ENCODE peak calls at places on chromosomes 2 and 18, in ten cellular contexts. V is HTR-8/SVneo, R is HEK293T, M is NCI-H2029, T is hepatic stellate cell, X is pancreas, Y is activated B cell treated with CpG ODN at 0.5 μM for 24 hours, N is SHP77, H is C1 segment of cervical spinal cord, P is H7. S is an unnamed sample.

GRCh38 chr2:197113221-197113831 is 186.8 kb upstream of the PGAP1 start:
- DNase-seq in Y (no peak), N (no peak), H (no peak), X (no peak), V (no peak), M (peak), T (no peak), P (peak), R (peak), S (no peak)

GRCh38 chr2:168593713-168594112 is 137.6 kb downstream of the CERS6 start:
- DNase-seq in X (no peak), T (no peak), V (no peak), M (no peak), N (no peak), R (no peak), Y (no peak), P (no peak), H (no peak), S (no peak)

GRCh38 chr2:56077352-56077915 is 106.4 kb upstream of the CCDC85A start:
- DNase-seq in X (no peak), V (peak), N (peak), H (no peak), P (peak), R (peak), M (no peak), Y (no peak), T (peak), S (no peak)

GRCh38 chr2:110993557-110994231 is 127.0 kb upstream of the BCL2L11 start:
- DNase-seq in Y (no peak), X (no peak), M (no peak), R (no peak), H (no peak), N (no peak), P (no peak), V (no peak), T (no peak), S (no peak)

GRCh38 chr18:25061345-25061744 is 290.6 kb downstream of the ZNF521 start:
- DNase-seq in R (no peak), T (no peak), P (no peak), V (no peak), M (no peak), H (no peak), Y (no peak), N (no peak), X (no peak), S (no peak)

GRCh38 chr2:202932425-202933138 is 20.5 kb downstream of the CARF start:
- DNase-seq in T (no peak), X (no peak), Y (no peak), V (peak), M (no peak), N (no peak), R (no peak), H (no peak), P (no peak), S (no peak)

GRCh38 chr2:8659735-8660492 is 21.9 kb upstream of the ID2 start:
- DNase-seq in P (peak), M (peak), X (no peak), V (no peak), R (no peak), N (peak), H (no peak), T (no peak), Y (no peak), S (no peak)

GRCh38 chr2:222248256-222248655 is 50.5 kb downstream of the PAX3 start:
- DNase-seq in P (no peak), H (no peak), R (no peak), V (no peak), X (no peak), Y (no peak), T (no peak), N (no peak), M (no peak), S (no peak)

GRCh38 chr18:79926306-79926705 is 25.1 kb downstream of the SLC66A2 start:
- DNase-seq in P (no peak), Y (peak), N (no peak), X (peak), R (no peak), H (no peak), V (no peak), M (no peak), T (no peak), S (no peak)

GRCh38 chr2:98547092-98547798 is 61.1 kb downstream of the COA5 start:
- DNase-seq in V (no peak), N (no peak), M (peak), R (no peak), P (no peak), T (no peak), Y (no peak), H (no peak), X (no peak), S (no peak)

GRCh38 chr2:172249986-172250385 is 147.3 kb upstream of the DLX2 start:
- DNase-seq in T (peak), R (no peak), P (no peak), M (no peak), H (no peak), V (no peak), Y (no peak), X (no peak), N (no peak), S (no peak)

GRCh38 chr2:168758970-168759820 is 43.2 kb upstream of the NOSTRIN start:
- DNase-seq in M (peak), V (peak), H (no peak), Y (no peak), N (no peak), X (no peak), T (peak), P (peak), R (peak), S (peak)

GRCh38 chr18:60675801-60676200 is 303.2 kb upstream of the MC4R start:
- DNase-seq in P (no peak), R (no peak), M (peak), N (peak), V (no peak), T (no peak), X (no peak), H (no peak), Y (no peak), S (peak)

GRCh38 chr2:108355907-108356734 is 21.6 kb upstream of the SULT1C4 start:
- DNase-seq in T (no peak), N (no peak), P (no peak), M (no peak), Y (no peak), R (no peak), X (no peak), V (no peak), H (no peak), S (no peak)

GRCh38 chr2:72819501-72819900 is 6.3 kb downstream of the EXOC6B start:
- DNase-seq in T (no peak), H (no peak), R (no peak), X (no peak), P (no peak), Y (no peak), M (no peak), N (no peak), V (no peak), S (no peak)

GRCh38 chr18:48433541-48433940 is 24.4 kb upstream of the ZBTB7C start:
- DNase-seq in V (no peak), M (no peak), H (no peak), N (no peak), P (no peak), T (no peak), X (no peak), Y (no peak), R (no peak), S (no peak)

GRCh38 chr18:68991281-68991680 is 193.4 kb downstream of the CCDC102B start:
- DNase-seq in H (no peak), P (no peak), T (peak), M (no peak), Y (no peak), N (no peak), X (no peak), V (no peak), R (no peak), S (no peak)

GRCh38 chr18:61926532-61926931 is 33.7 kb upstream of the RNF152 start:
- DNase-seq in Y (no peak), X (no peak), T (no peak), N (no peak), V (no peak), P (no peak), R (no peak), H (no peak), M (no peak), S (no peak)

GRCh38 chr18:74796928-74797576 is 199.4 kb downstream of the ZNF407 start:
- DNase-seq in H (no peak), T (peak), P (no peak), Y (no peak), N (no peak), V (no peak), R (no peak), X (no peak), M (no peak), S (no peak)

GRCh38 chr2:64609229-64609994 is 44.3 kb downstream of the SERTAD2 start:
- DNase-seq in V (no peak), M (peak), P (peak), R (peak), Y (peak), X (peak), H (no peak), T (peak), N (no peak), S (no peak)

GRCh38 chr2:132479140-132479539 is 62.5 kb downstream of the GPR39 start:
- DNase-seq in T (no peak), X (no peak), V (no peak), M (peak), N (peak), R (no peak), H (no peak), P (no peak), Y (no peak), S (no peak)

GRCh38 chr2:199458017-199458805 is 472 bp upstream of the SATB2 start:
- DNase-seq in X (peak), M (no peak), T (no peak), V (no peak), R (peak), P (peak), N (peak), Y (no peak), H (no peak), S (no peak)

GRCh38 chr18:8515142-8515865 is 93.9 kb upstream of the RAB12 start:
- DNase-seq in H (peak), P (no peak), V (no peak), T (no peak), R (no peak), N (no peak), X (no peak), M (peak), Y (no peak), S (no peak)

GRCh38 chr2:238972146-238972445 is 124.2 kb downstream of the TWIST2 start:
- DNase-seq in M (no peak), R (no peak), T (no peak), X (no peak), P (no peak), Y (no peak), H (no peak), N (no peak), V (no peak), S (no peak)

GRCh38 chr2:1572638-1573037 is 159.4 kb downstream of the TPO start:
- DNase-seq in H (no peak), N (no peak), P (no peak), Y (no peak), M (no peak), V (peak), R (no peak), X (no peak), T (peak), S (no peak)

GRCh38 chr2:109514857-109515256 is 98.9 kb downstream of the SEPTIN10 start:
- DNase-seq in V (no peak), R (no peak), N (no peak), T (no peak), H (no peak), Y (no peak), P (no peak), M (no peak), X (no peak), S (no peak)

GRCh38 chr18:67463829-67464228 is 52.7 kb downstream of the DSEL start:
- DNase-seq in Y (no peak), X (no peak), V (no peak), H (no peak), T (no peak), R (peak), N (peak), P (no peak), M (no peak), S (no peak)

GRCh38 chr2:25250331-25251031 is 82.1 kb upstream of the POMC start:
- DNase-seq in R (no peak), V (no peak), P (peak), Y (no peak), H (no peak), X (no peak), T (no peak), M (no peak), N (no peak), S (no peak)

GRCh38 chr2:196592331-196592911 is 47.1 kb upstream of the CCDC150 start:
- DNase-seq in X (peak), R (peak), H (peak), T (peak), M (no peak), P (no peak), V (peak), N (peak), Y (no peak), S (no peak)

GRCh38 chr2:127423880-127424279 is 5.7 kb downstream of the PROC start:
- DNase-seq in T (no peak), V (no peak), M (no peak), R (no peak), X (no peak), H (no peak), Y (no peak), P (no peak), N (no peak), S (no peak)

GRCh38 chr2:229731916-229732315 is 17.6 kb upstream of the DNER start:
- DNase-seq in H (no peak), M (peak), P (no peak), X (no peak), R (no peak), Y (no peak), T (no peak), V (no peak), N (no peak), S (no peak)

GRCh38 chr2:182646763-182647498 is 69.1 kb upstream of the DNAJC10 start:
- DNase-seq in V (no peak), T (no peak), X (no peak), P (no peak), N (no peak), H (no peak), M (no peak), Y (no peak), R (no peak), S (no peak)

GRCh38 chr18:48836806-48837615 is 113.8 kb downstream of the SMAD7 start:
- DNase-seq in M (no peak), V (no peak), R (no peak), Y (no peak), N (no peak), T (no peak), P (no peak), H (no peak), X (peak), S (no peak)

GRCh38 chr2:121185571-121186074 is 99.4 kb downstream of the TFCP2L1 start:
- DNase-seq in H (no peak), N (peak), V (no peak), R (no peak), X (no peak), T (no peak), P (no peak), M (peak), Y (no peak), S (no peak)

GRCh38 chr2:36356199-36356989 is 816 bp downstream of the CRIM1 start:
- DNase-seq in T (no peak), P (peak), V (no peak), Y (peak), X (peak), N (no peak), H (peak), M (peak), R (no peak), S (no peak)

GRCh38 chr2:219695145-219695544 is 67.7 kb downstream of the SLC4A3 start:
- DNase-seq in R (no peak), N (no peak), X (no peak), M (no peak), T (no peak), Y (no peak), H (no peak), P (no peak), V (no peak), S (no peak)

GRCh38 chr2:199602271-199602895 is 144.6 kb upstream of the SATB2 start:
- DNase-seq in V (peak), R (peak), H (no peak), P (peak), T (peak), Y (no peak), N (peak), M (no peak), X (no peak), S (no peak)

GRCh38 chr2:127094509-127095366 is 12.2 kb downstream of the BIN1 start:
- DNase-seq in M (no peak), V (no peak), H (no peak), N (no peak), P (peak), R (peak), X (no peak), Y (no peak), T (peak), S (no peak)

GRCh38 chr2:215712219-215712849 is 276.5 kb upstream of the FN1 start:
- DNase-seq in R (no peak), M (no peak), X (no peak), H (no peak), N (no peak), V (no peak), Y (no peak), T (no peak), P (no peak), S (no peak)